ENCODE peak calls at places on chromosomes 11 and 22, in seven cellular contexts. One of them, this sample, is unnamed.

GRCh38 chr22:45413013-45413367 is 409 bp downstream of the SMC1B start:
- DNase-seq in omental fat pad: no peak
- DNase-seq in MM.1S: no peak
- DNase-seq in lower leg skin: no peak
- DNase-seq in nephron progenitor cell: no peak
- DNase-seq in NCI-H510A: no peak
- DNase-seq in hypothalamus: no peak
- DNase-seq in this sample: no peak

GRCh38 chr11:69013009-69013951 is at the start of gene MRGPRF:
- DNase-seq in omental fat pad: peak
- DNase-seq in MM.1S: no peak
- DNase-seq in lower leg skin: peak
- DNase-seq in nephron progenitor cell: peak
- DNase-seq in NCI-H510A: no peak
- DNase-seq in hypothalamus: no peak
- DNase-seq in this sample: no peak

GRCh38 chr11:64334764-64335741 is 5.0 kb upstream of the CCDC88B start:
- DNase-seq in omental fat pad: no peak
- DNase-seq in MM.1S: no peak
- DNase-seq in lower leg skin: no peak
- DNase-seq in nephron progenitor cell: peak
- DNase-seq in NCI-H510A: peak
- DNase-seq in hypothalamus: no peak
- DNase-seq in this sample: peak

GRCh38 chr11:13594045-13594444 is 74.4 kb upstream of the FAR1 start:
- DNase-seq in omental fat pad: no peak
- DNase-seq in MM.1S: no peak
- DNase-seq in lower leg skin: no peak
- DNase-seq in nephron progenitor cell: no peak
- DNase-seq in NCI-H510A: no peak
- DNase-seq in hypothalamus: no peak
- DNase-seq in this sample: no peak

GRCh38 chr11:74427377-74427776 is 29.1 kb upstream of the PGM2L1 start:
- DNase-seq in omental fat pad: no peak
- DNase-seq in MM.1S: no peak
- DNase-seq in lower leg skin: no peak
- DNase-seq in nephron progenitor cell: no peak
- DNase-seq in NCI-H510A: no peak
- DNase-seq in hypothalamus: no peak
- DNase-seq in this sample: no peak

GRCh38 chr11:77324508-77324907 is 23.0 kb upstream of the GDPD4 start:
- DNase-seq in omental fat pad: no peak
- DNase-seq in MM.1S: no peak
- DNase-seq in lower leg skin: no peak
- DNase-seq in nephron progenitor cell: no peak
- DNase-seq in NCI-H510A: no peak
- DNase-seq in hypothalamus: no peak
- DNase-seq in this sample: no peak

GRCh38 chr11:73225001-73225686 is 7.1 kb downstream of the P2RY2 start:
- DNase-seq in omental fat pad: no peak
- DNase-seq in MM.1S: no peak
- DNase-seq in lower leg skin: no peak
- DNase-seq in nephron progenitor cell: no peak
- DNase-seq in NCI-H510A: no peak
- DNase-seq in hypothalamus: no peak
- DNase-seq in this sample: peak

GRCh38 chr11:2843551-2843950 is 42.0 kb downstream of the CDKN1C start:
- DNase-seq in omental fat pad: no peak
- DNase-seq in MM.1S: no peak
- DNase-seq in lower leg skin: no peak
- DNase-seq in nephron progenitor cell: no peak
- DNase-seq in NCI-H510A: no peak
- DNase-seq in hypothalamus: no peak
- DNase-seq in this sample: no peak

GRCh38 chr11:128222245-128222959 is 365.0 kb downstream of the ETS1 start:
- DNase-seq in omental fat pad: no peak
- DNase-seq in MM.1S: no peak
- DNase-seq in lower leg skin: no peak
- DNase-seq in nephron progenitor cell: no peak
- DNase-seq in NCI-H510A: no peak
- DNase-seq in hypothalamus: no peak
- DNase-seq in this sample: no peak

GRCh38 chr11:69913591-69914285 is 94.5 kb upstream of the FGF3 start:
- DNase-seq in omental fat pad: no peak
- DNase-seq in MM.1S: no peak
- DNase-seq in lower leg skin: peak
- DNase-seq in nephron progenitor cell: peak
- DNase-seq in NCI-H510A: no peak
- DNase-seq in hypothalamus: no peak
- DNase-seq in this sample: peak

GRCh38 chr11:62242021-62242420 is at the start of gene SCGB1D2:
- DNase-seq in omental fat pad: no peak
- DNase-seq in MM.1S: no peak
- DNase-seq in lower leg skin: no peak
- DNase-seq in nephron progenitor cell: no peak
- DNase-seq in NCI-H510A: no peak
- DNase-seq in hypothalamus: peak
- DNase-seq in this sample: no peak

GRCh38 chr11:41245184-41245583 is 214.3 kb downstream of the LRRC4C start:
- DNase-seq in omental fat pad: no peak
- DNase-seq in MM.1S: no peak
- DNase-seq in lower leg skin: peak
- DNase-seq in nephron progenitor cell: no peak
- DNase-seq in NCI-H510A: no peak
- DNase-seq in hypothalamus: no peak
- DNase-seq in this sample: peak

GRCh38 chr22:48336339-48337060 is 1491.2 kb downstream of the BRD1 start:
- DNase-seq in omental fat pad: no peak
- DNase-seq in MM.1S: no peak
- DNase-seq in lower leg skin: no peak
- DNase-seq in nephron progenitor cell: no peak
- DNase-seq in NCI-H510A: no peak
- DNase-seq in hypothalamus: no peak
- DNase-seq in this sample: no peak

GRCh38 chr11:72229925-72230763 is 5.6 kb downstream of the INPPL1 start:
- DNase-seq in omental fat pad: no peak
- DNase-seq in MM.1S: no peak
- DNase-seq in lower leg skin: peak
- DNase-seq in nephron progenitor cell: no peak
- DNase-seq in NCI-H510A: no peak
- DNase-seq in hypothalamus: no peak
- DNase-seq in this sample: no peak

GRCh38 chr11:119476666-119477331 is 53.8 kb upstream of the THY1 start:
- DNase-seq in omental fat pad: no peak
- DNase-seq in MM.1S: no peak
- DNase-seq in lower leg skin: peak
- DNase-seq in nephron progenitor cell: no peak
- DNase-seq in NCI-H510A: no peak
- DNase-seq in hypothalamus: no peak
- DNase-seq in this sample: no peak

GRCh38 chr22:26570126-26570525 is 19.8 kb downstream of the TPST2 start:
- DNase-seq in omental fat pad: no peak
- DNase-seq in MM.1S: no peak
- DNase-seq in lower leg skin: no peak
- DNase-seq in nephron progenitor cell: no peak
- DNase-seq in NCI-H510A: no peak
- DNase-seq in hypothalamus: peak
- DNase-seq in this sample: no peak

GRCh38 chr11:102157219-102157618 is 47.0 kb downstream of the YAP1 start:
- DNase-seq in omental fat pad: no peak
- DNase-seq in MM.1S: no peak
- DNase-seq in lower leg skin: no peak
- DNase-seq in nephron progenitor cell: no peak
- DNase-seq in NCI-H510A: no peak
- DNase-seq in hypothalamus: no peak
- DNase-seq in this sample: no peak

This sample was measured in RWPE2.